ENCODE peak calls at places on chromosomes 2 and 18, in five cellular contexts. One of them, this sample, is unnamed.

GRCh38 chr2:170771049-170771937 is 1.1 kb downstream of the ERICH2 start:
- DNase-seq in pancreas: no peak
- DNase-seq in CD8-positive, alpha-beta memory T cell: no peak
- DNase-seq in colonic mucosa: no peak
- DNase-seq in IMR-90: peak; percentile 15
- DNase-seq in this sample: no peak

GRCh38 chr2:72145658-72146329 is 1.9 kb downstream of the CYP26B1 start:
- DNase-seq in pancreas: no peak
- DNase-seq in CD8-positive, alpha-beta memory T cell: no peak
- DNase-seq in colonic mucosa: no peak
- DNase-seq in IMR-90: no peak
- DNase-seq in this sample: no peak

GRCh38 chr2:241304039-241304670 is 11.3 kb downstream of the HDLBP start:
- DNase-seq in pancreas: no peak
- DNase-seq in CD8-positive, alpha-beta memory T cell: no peak
- DNase-seq in colonic mucosa: no peak
- DNase-seq in IMR-90: no peak
- DNase-seq in this sample: no peak

GRCh38 chr18:37364237-37364636 is 201.4 kb downstream of the CELF4 start:
- DNase-seq in pancreas: peak; percentile 61
- DNase-seq in CD8-positive, alpha-beta memory T cell: no peak
- DNase-seq in colonic mucosa: no peak
- DNase-seq in IMR-90: no peak
- DNase-seq in this sample: no peak

GRCh38 chr2:11864724-11865123 is 118.3 kb downstream of the LPIN1 start:
- DNase-seq in pancreas: no peak
- DNase-seq in CD8-positive, alpha-beta memory T cell: no peak
- DNase-seq in colonic mucosa: peak; percentile 7
- DNase-seq in IMR-90: no peak
- DNase-seq in this sample: no peak

GRCh38 chr2:172672999-172673726 is 62.5 kb upstream of the RAPGEF4 start:
- DNase-seq in pancreas: no peak
- DNase-seq in CD8-positive, alpha-beta memory T cell: no peak
- DNase-seq in colonic mucosa: peak; percentile 75
- DNase-seq in IMR-90: no peak
- DNase-seq in this sample: no peak

GRCh38 chr2:68936462-68936861 is 16.2 kb downstream of the GKN2 start:
- DNase-seq in pancreas: no peak
- DNase-seq in CD8-positive, alpha-beta memory T cell: no peak
- DNase-seq in colonic mucosa: no peak
- DNase-seq in IMR-90: peak; percentile 82
- DNase-seq in this sample: no peak

GRCh38 chr2:120262761-120263428 is 10.2 kb downstream of the RALB start:
- DNase-seq in pancreas: no peak
- DNase-seq in CD8-positive, alpha-beta memory T cell: no peak
- DNase-seq in colonic mucosa: no peak
- DNase-seq in IMR-90: peak; percentile 63
- DNase-seq in this sample: no peak

GRCh38 chr2:177474904-177475474 is 82.4 kb downstream of the AGPS start:
- DNase-seq in pancreas: no peak
- DNase-seq in CD8-positive, alpha-beta memory T cell: no peak
- DNase-seq in colonic mucosa: no peak
- DNase-seq in IMR-90: peak; percentile 52
- DNase-seq in this sample: no peak

GRCh38 chr2:236254674-236255073 is 9.5 kb downstream of the ASB18 start:
- DNase-seq in pancreas: no peak
- DNase-seq in CD8-positive, alpha-beta memory T cell: no peak
- DNase-seq in colonic mucosa: no peak
- DNase-seq in IMR-90: no peak
- DNase-seq in this sample: no peak

GRCh38 chr2:11697103-11697871 is 27.3 kb upstream of the NTSR2 start:
- DNase-seq in pancreas: no peak
- DNase-seq in CD8-positive, alpha-beta memory T cell: no peak
- DNase-seq in colonic mucosa: no peak
- DNase-seq in IMR-90: peak; percentile 71
- DNase-seq in this sample: peak; percentile 71

GRCh38 chr2:109612991-109613921 is 510 bp downstream of the SEPTIN10 start:
- DNase-seq in pancreas: peak; percentile 44
- DNase-seq in CD8-positive, alpha-beta memory T cell: no peak
- DNase-seq in colonic mucosa: peak; percentile 58
- DNase-seq in IMR-90: peak; percentile 61
- DNase-seq in this sample: no peak

GRCh38 chr2:14557921-14558320 is 74.6 kb upstream of the LRATD1 start:
- DNase-seq in pancreas: no peak
- DNase-seq in CD8-positive, alpha-beta memory T cell: no peak
- DNase-seq in colonic mucosa: no peak
- DNase-seq in IMR-90: no peak
- DNase-seq in this sample: no peak

GRCh38 chr2:11750917-11751316 is 4.5 kb downstream of the LPIN1 start:
- DNase-seq in pancreas: no peak
- DNase-seq in CD8-positive, alpha-beta memory T cell: peak; percentile 32
- DNase-seq in colonic mucosa: no peak
- DNase-seq in IMR-90: no peak
- DNase-seq in this sample: no peak

GRCh38 chr18:22711381-22711717 is 221.8 kb upstream of the RBBP8 start:
- DNase-seq in pancreas: no peak
- DNase-seq in CD8-positive, alpha-beta memory T cell: no peak
- DNase-seq in colonic mucosa: no peak
- DNase-seq in IMR-90: no peak
- DNase-seq in this sample: no peak

GRCh38 chr18:35711227-35711626 is 129.7 kb downstream of the GALNT1 start:
- DNase-seq in pancreas: no peak
- DNase-seq in CD8-positive, alpha-beta memory T cell: no peak
- DNase-seq in colonic mucosa: no peak
- DNase-seq in IMR-90: no peak
- DNase-seq in this sample: no peak

GRCh38 chr2:221241072-221241471 is 331.0 kb downstream of the EPHA4 start:
- DNase-seq in pancreas: no peak
- DNase-seq in CD8-positive, alpha-beta memory T cell: no peak
- DNase-seq in colonic mucosa: no peak
- DNase-seq in IMR-90: no peak
- DNase-seq in this sample: no peak

GRCh38 chr18:13658444-13659204 is 67.7 kb downstream of the FAM210A start:
- DNase-seq in pancreas: no peak
- DNase-seq in CD8-positive, alpha-beta memory T cell: no peak
- DNase-seq in colonic mucosa: no peak
- DNase-seq in IMR-90: no peak
- DNase-seq in this sample: no peak

GRCh38 chr2:8315766-8316165 is 366.1 kb upstream of the ID2 start:
- DNase-seq in pancreas: no peak
- DNase-seq in CD8-positive, alpha-beta memory T cell: no peak
- DNase-seq in colonic mucosa: no peak
- DNase-seq in IMR-90: peak; percentile 44
- DNase-seq in this sample: no peak

GRCh38 chr18:57296336-57296735 is 56.0 kb upstream of the ST8SIA3 start:
- DNase-seq in pancreas: no peak
- DNase-seq in CD8-positive, alpha-beta memory T cell: no peak
- DNase-seq in colonic mucosa: no peak
- DNase-seq in IMR-90: no peak
- DNase-seq in this sample: no peak

GRCh38 chr2:70070557-70071268 is 16.6 kb upstream of the PCBP1 start:
- DNase-seq in pancreas: peak; percentile 67
- DNase-seq in CD8-positive, alpha-beta memory T cell: peak; percentile 30
- DNase-seq in colonic mucosa: peak; percentile 77
- DNase-seq in IMR-90: peak; percentile 90
- DNase-seq in this sample: no peak

GRCh38 chr2:201807452-201807980 is 1.2 kb downstream of the CDK15 start:
- DNase-seq in pancreas: no peak
- DNase-seq in CD8-positive, alpha-beta memory T cell: no peak
- DNase-seq in colonic mucosa: peak; percentile 22
- DNase-seq in IMR-90: peak; percentile 63
- DNase-seq in this sample: peak; percentile 4

GRCh38 chr18:51833850-51834249 is 506.1 kb upstream of the DCC start:
- DNase-seq in pancreas: no peak
- DNase-seq in CD8-positive, alpha-beta memory T cell: no peak
- DNase-seq in colonic mucosa: no peak
- DNase-seq in IMR-90: no peak
- DNase-seq in this sample: no peak

GRCh38 chr2:230158468-230158867 is 61.3 kb downstream of the SP110 start:
- DNase-seq in pancreas: no peak
- DNase-seq in CD8-positive, alpha-beta memory T cell: no peak
- DNase-seq in colonic mucosa: no peak
- DNase-seq in IMR-90: no peak
- DNase-seq in this sample: no peak

GRCh38 chr18:40437517-40437916 is 1517.5 kb upstream of the PIK3C3 start:
- DNase-seq in pancreas: no peak
- DNase-seq in CD8-positive, alpha-beta memory T cell: no peak
- DNase-seq in colonic mucosa: no peak
- DNase-seq in IMR-90: no peak
- DNase-seq in this sample: no peak

GRCh38 chr2:55609931-55610578 is 7.4 kb downstream of the PPP4R3B start:
- DNase-seq in pancreas: no peak
- DNase-seq in CD8-positive, alpha-beta memory T cell: no peak
- DNase-seq in colonic mucosa: no peak
- DNase-seq in IMR-90: no peak
- DNase-seq in this sample: no peak

GRCh38 chr2:67694464-67694863 is 297.3 kb downstream of the ETAA1 start:
- DNase-seq in pancreas: no peak
- DNase-seq in CD8-positive, alpha-beta memory T cell: no peak
- DNase-seq in colonic mucosa: no peak
- DNase-seq in IMR-90: no peak
- DNase-seq in this sample: no peak

GRCh38 chr2:147588191-147588590 is 256.6 kb upstream of the ACVR2A start:
- DNase-seq in pancreas: no peak
- DNase-seq in CD8-positive, alpha-beta memory T cell: no peak
- DNase-seq in colonic mucosa: no peak
- DNase-seq in IMR-90: peak; percentile 38
- DNase-seq in this sample: no peak

DNA sequence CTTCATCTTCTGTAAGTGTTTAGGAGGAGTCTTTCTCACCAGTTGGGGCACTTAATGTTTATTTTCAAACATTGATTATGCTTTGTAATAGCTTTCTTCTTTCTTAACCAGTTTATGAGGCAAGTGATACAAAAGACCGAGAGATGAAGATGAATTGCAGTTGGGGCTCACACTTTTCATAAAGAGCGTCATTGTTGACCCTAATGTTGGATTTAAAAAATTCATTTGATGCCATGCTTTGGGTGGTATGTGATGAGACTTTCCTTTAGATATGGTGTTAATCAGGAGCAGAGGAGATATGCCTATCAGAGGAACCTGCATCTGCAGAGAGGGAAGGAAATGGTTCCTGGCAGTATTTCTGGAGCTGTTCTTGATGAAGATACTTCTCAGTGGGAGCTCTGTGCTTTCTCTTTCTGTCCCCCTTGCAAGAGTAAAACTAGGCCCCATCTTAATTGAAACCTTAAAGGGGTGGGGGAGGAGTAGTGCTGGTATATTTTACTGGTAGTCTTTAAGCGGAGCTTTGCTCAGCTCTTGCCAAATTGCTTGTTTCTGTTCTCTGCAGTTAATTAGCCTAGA is 2.3 kb downstream of the EML4 start:
- DNase-seq in pancreas: no peak
- DNase-seq in CD8-positive, alpha-beta memory T cell: no peak
- DNase-seq in colonic mucosa: no peak
- DNase-seq in IMR-90: peak; percentile 13
- DNase-seq in this sample: no peak
- H3K4me3 ChIP-seq in pancreas: peak overlapping the region; percentile 86
- H3K4me3 ChIP-seq in CD8-positive, alpha-beta memory T cell: peak overlapping the region; percentile 87
- H3K4me3 ChIP-seq in colonic mucosa: peak overlapping the region; percentile 83
- H3K4me3 ChIP-seq in IMR-90: peak overlapping the region; percentile 92
- H3K4me3 ChIP-seq in this sample: peak overlapping the region; percentile 78

GRCh38 chr18:49804096-49804495 is 9.2 kb downstream of the ACAA2 start:
- DNase-seq in pancreas: no peak
- DNase-seq in CD8-positive, alpha-beta memory T cell: no peak
- DNase-seq in colonic mucosa: no peak
- DNase-seq in IMR-90: no peak
- DNase-seq in this sample: no peak
- H3K9me3 ChIP-seq in pancreas: no peaks in the 10 kb centered on the region
- H3K9me3 ChIP-seq in CD8-positive, alpha-beta memory T cell: no peaks in the 10 kb centered on the region
- H3K9me3 ChIP-seq in colonic mucosa: no peaks in the 10 kb centered on the region
- H3K9me3 ChIP-seq in IMR-90: no peaks in the 10 kb centered on the region
- H3K9me3 ChIP-seq in this sample: peaks cover 6% of the 10 kb centered on the region

GRCh38 chr2:226184940-226185575 is 614.6 kb downstream of the IRS1 start:
- DNase-seq in pancreas: peak; percentile 14
- DNase-seq in CD8-positive, alpha-beta memory T cell: no peak
- DNase-seq in colonic mucosa: no peak
- DNase-seq in IMR-90: peak; percentile 75
- DNase-seq in this sample: no peak
- H3K4me3 ChIP-seq in pancreas: no peak overlapping the region
- H3K4me3 ChIP-seq in CD8-positive, alpha-beta memory T cell: no peak overlapping the region
- H3K4me3 ChIP-seq in colonic mucosa: no peak overlapping the region
- H3K4me3 ChIP-seq in IMR-90: peak overlapping the region; percentile 24
- H3K4me3 ChIP-seq in this sample: no peak overlapping the region

DNA sequence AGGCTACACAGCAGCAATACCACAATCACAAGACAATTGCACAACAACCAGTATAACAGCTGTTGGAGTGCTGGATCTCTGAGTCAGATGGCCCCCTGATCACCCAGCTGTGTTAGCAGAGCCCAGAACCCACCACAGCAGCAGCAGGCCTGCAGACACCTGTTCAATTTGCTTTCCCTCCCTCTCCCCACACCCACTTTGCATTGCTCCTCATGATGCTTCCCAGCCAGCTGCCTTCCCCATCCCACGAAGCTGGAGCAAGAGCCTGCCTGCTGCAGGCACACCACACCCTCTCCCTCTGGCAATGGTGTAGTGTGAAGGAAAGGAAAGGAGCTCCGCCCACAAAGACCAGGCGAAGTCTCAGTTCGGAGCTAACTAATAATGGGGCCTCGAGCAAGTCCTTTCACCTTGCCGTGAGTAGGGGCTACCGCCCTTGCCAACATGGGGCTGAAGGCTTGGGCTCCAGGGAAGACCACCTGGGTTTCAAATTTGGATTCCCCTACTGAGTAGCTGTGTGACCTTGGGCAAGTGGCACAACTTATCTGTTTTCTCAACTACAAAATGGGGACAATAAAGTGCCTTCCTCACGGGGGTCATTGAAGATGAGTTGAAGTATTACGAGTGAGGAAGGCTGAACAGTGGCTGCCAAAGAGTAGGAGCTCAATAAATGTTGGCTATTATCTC is 19.5 kb upstream of the ZBTB7C start:
- DNase-seq in pancreas: no peak
- DNase-seq in CD8-positive, alpha-beta memory T cell: no peak
- DNase-seq in colonic mucosa: no peak
- DNase-seq in IMR-90: no peak
- DNase-seq in this sample: no peak
- H3K9me3 ChIP-seq in pancreas: no peaks in the 10 kb centered on the region
- H3K9me3 ChIP-seq in CD8-positive, alpha-beta memory T cell: no peaks in the 10 kb centered on the region
- H3K9me3 ChIP-seq in colonic mucosa: no peaks in the 10 kb centered on the region
- H3K9me3 ChIP-seq in IMR-90: no peaks in the 10 kb centered on the region
- H3K9me3 ChIP-seq in this sample: no peaks in the 10 kb centered on the region